ENCODE peak calls at places on chromosomes 4 and X, in four cellular contexts. D is PC-3, N is WERI-Rb-1, S is endothelial cell of umbilical vein. R is an unnamed sample.

GRCh38 chr4:124121511-124121934 is 591.0 kb downstream of the ANKRD50 start:
- DNase-seq in N (no peak), D (peak), S (peak), R (no peak)

GRCh38 chr4:166318810-166319525 is 445.9 kb downstream of the TLL1 start:
- DNase-seq in D (peak), S (no peak), N (no peak), R (no peak)

GRCh38 chr4:14264437-14264836 is 636.9 kb upstream of the BOD1L1 start:
- DNase-seq in N (peak), D (peak), S (no peak), R (no peak)

GRCh38 chr4:3305610-3306371 is 13.0 kb downstream of the RGS12 start:
- DNase-seq in S (peak), N (no peak), D (no peak), R (no peak)

GRCh38 chr4:184538023-184538599 is 63.8 kb upstream of the IRF2 start:
- DNase-seq in N (peak), D (peak), S (peak), R (peak)

GRCh38 chr4:4549534-4549933 is 7.7 kb upstream of the STX18 start:
- DNase-seq in S (peak), N (no peak), D (peak), R (no peak)

GRCh38 chr4:158783775-158784174 is 14.9 kb downstream of the FNIP2 start:
- DNase-seq in D (peak), S (peak), N (no peak), R (no peak)

GRCh38 chr4:102625232-102625930 is 124.2 kb downstream of the NFKB1 start:
- DNase-seq in N (peak), S (peak), D (peak), R (no peak)

GRCh38 chr4:103156107-103156506 is 42.0 kb downstream of the CENPE start:
- DNase-seq in S (no peak), N (no peak), D (no peak), R (no peak)

GRCh38 chr4:168674869-168675268 is 178.0 kb downstream of the PALLD start:
- DNase-seq in D (peak), S (no peak), N (no peak), R (no peak)

GRCh38 chr4:118033148-118034060 is 882 bp upstream of the NDST3 start:
- DNase-seq in D (peak), S (peak), N (peak), R (peak)

GRCh38 chr4:153154010-153154975 is 50.0 kb upstream of the TRIM2 start:
- DNase-seq in N (no peak), S (peak), D (peak), R (no peak)

GRCh38 chrX:153519569-153520285 is 2.3 kb downstream of the ATP2B3 start:
- DNase-seq in D (peak), S (no peak), N (peak), R (no peak)

GRCh38 chrX:10598540-10598939 is 21.8 kb downstream of the MID1 start:
- DNase-seq in N (no peak), D (no peak), S (no peak), R (no peak)

GRCh38 chrX:111168314-111168713 is 72.3 kb downstream of the PAK3 start:
- DNase-seq in S (no peak), N (peak), D (peak), R (peak)

GRCh38 chrX:111169141-111169540 is 73.2 kb downstream of the PAK3 start:
- DNase-seq in N (no peak), D (no peak), S (no peak), R (no peak)

GRCh38 chrX:111167334-111167733 is 71.3 kb downstream of the PAK3 start:
- DNase-seq in S (no peak), D (no peak), N (no peak), R (no peak)

GRCh38 chrX:111165902-111166301 is 69.9 kb downstream of the PAK3 start:
- DNase-seq in S (no peak), D (no peak), N (no peak), R (no peak)

GRCh38 chrX:111164728-111165127 is 68.7 kb downstream of the PAK3 start:
- DNase-seq in D (peak), S (no peak), N (peak), R (no peak)
- TF ChIP-seq CTCF in D (peak), S (no peak), N (peak), R (peak)

DNA sequence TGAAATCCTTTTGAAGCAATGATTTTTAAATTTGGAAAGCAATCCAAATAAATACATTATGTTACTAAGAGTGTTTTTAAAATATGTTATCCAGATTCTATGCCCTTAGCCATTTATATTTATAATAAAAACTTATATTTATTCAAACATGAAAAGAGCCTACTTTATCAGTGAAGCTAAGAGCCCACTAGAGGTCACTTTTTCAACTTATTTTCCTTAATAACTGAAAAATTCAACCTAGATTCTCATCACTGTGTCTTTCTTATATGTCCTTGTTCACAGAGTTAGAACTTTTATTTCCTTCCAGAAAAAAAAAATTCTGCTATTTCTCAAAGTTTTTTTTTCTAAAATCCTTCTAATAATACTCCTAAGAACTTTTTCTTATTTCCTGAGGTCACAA is 23.9 kb downstream of the PRDM8 start:
- DNase-seq in N (no peak), S (no peak), D (peak), R (no peak)
- TF ChIP-seq CTCF in N (no peak), S (peak), D (peak), R (peak)

GRCh38 chr4:74969507-74970474 is 36.9 kb downstream of the PARM1 start:
- DNase-seq in D (no peak), N (no peak), S (no peak), R (no peak)
- TF ChIP-seq CTCF in D (no peak), N (peak), S (no peak), R (peak)

GRCh38 chr4:176054942-176055341 is 10.7 kb upstream of the WDR17 start:
- DNase-seq in S (no peak), D (no peak), N (no peak), R (no peak)
- TF ChIP-seq CTCF in S (no peak), D (peak), N (peak), R (no peak)

GRCh38 chr4:174369968-174370367 is 86.3 kb downstream of the CEP44 start:
- DNase-seq in D (no peak), S (no peak), N (no peak), R (no peak)

GRCh38 chr4:174362340-174362739 is 78.6 kb downstream of the CEP44 start:
- DNase-seq in D (no peak), N (no peak), S (no peak), R (no peak)

GRCh38 chr4:174365018-174365587 is 81.4 kb downstream of the CEP44 start:
- DNase-seq in D (peak), S (peak), N (no peak), R (peak)
- TF ChIP-seq CTCF in D (peak), S (peak), N (no peak), R (peak)

GRCh38 chr4:8940792-8941491 is 69.3 kb upstream of the HMX1 start:
- DNase-seq in S (no peak), D (peak), N (peak), R (peak)
- TF ChIP-seq CTCF in S (no peak), D (peak), N (peak), R (peak)

GRCh38 chr4:140857111-140857510 is 100.9 kb upstream of the TBC1D9 start:
- DNase-seq in S (no peak), N (no peak), D (no peak), R (no peak)

GRCh38 chr4:140861359-140862181 is 105.4 kb upstream of the TBC1D9 start:
- DNase-seq in S (peak), N (peak), D (peak), R (peak)

GRCh38 chr4:140856692-140857091 is 100.5 kb upstream of the TBC1D9 start:
- DNase-seq in N (no peak), S (no peak), D (peak), R (no peak)

GRCh38 chr4:140862182-140862442 is 105.9 kb upstream of the TBC1D9 start:
- DNase-seq in D (no peak), S (no peak), N (no peak), R (no peak)

GRCh38 chr4:140858897-140859296 is 102.7 kb upstream of the TBC1D9 start:
- DNase-seq in S (no peak), N (no peak), D (no peak), R (no peak)
- TF ChIP-seq CTCF in S (no peak), N (no peak), D (no peak), R (no peak)

GRCh38 chr4:150209140-150209829 is 131.0 kb downstream of the DCLK2 start:
- DNase-seq in D (peak), N (peak), S (peak), R (peak)
- TF ChIP-seq CTCF in D (peak), N (peak), S (peak), R (peak)

R was measured in nephron progenitor cell.